ENCODE peak calls at places on chromosomes 13 and 19, in six cellular contexts. I is activated CD4-positive, alpha-beta T cell treated with anti-CD3 and anti-CD28 coated beads for 36 hours; W is NCI-H510A treated with DMSO at 0.1 percent for 48 hours; A is fibroblast of mammary gland; G is GM13977; L is iPS-NIHi11. U is an unnamed sample.

GRCh38 chr13:33311040-33311439 is 25.5 kb upstream of the STARD13 start:
- DNase-seq in W (no peak), I (no peak), G (no peak), A (no peak), L (no peak), U (no peak)

GRCh38 chr13:37616131-37616530 is 17.6 kb upstream of the POSTN start:
- DNase-seq in G (no peak), W (no peak), I (no peak), A (no peak), L (no peak), U (no peak)

GRCh38 chr13:76016799-76017198 is 380.7 kb downstream of the LMO7 start:
- DNase-seq in A (peak; percentile 53), G (peak; percentile 18), I (peak; percentile 42), L (peak; percentile 47), W (no peak), U (peak; percentile 58)

GRCh38 chr13:84677836-84678235 is 795.6 kb upstream of the SLITRK1 start:
- DNase-seq in A (no peak), W (no peak), G (no peak), I (no peak), L (no peak), U (no peak)

GRCh38 chr19:6744381-6745288 is 5.2 kb downstream of the TRIP10 start:
- DNase-seq in G (no peak), I (no peak), A (peak; percentile 85), W (no peak), L (peak; percentile 51), U (no peak)

GRCh38 chr13:52851153-52851962 is 2.9 kb upstream of the PCDH8 start:
- DNase-seq in I (peak; percentile 47), L (peak; percentile 59), G (peak; percentile 86), A (no peak), W (peak; percentile 62), U (peak; percentile 75)

GRCh38 chr13:41707192-41707858 is 250.0 kb downstream of the RGCC start:
- DNase-seq in L (no peak), G (no peak), A (peak; percentile 43), W (no peak), I (no peak), U (no peak)

GRCh38 chr19:52270266-52270885 is 989 bp downstream of the ZNF766 start:
- DNase-seq in A (peak; percentile 28), I (peak; percentile 24), G (peak; percentile 32), L (peak; percentile 35), W (no peak), U (no peak)

GRCh38 chr13:38755792-38756191 is 68.9 kb downstream of the FREM2 start:
- DNase-seq in A (no peak), W (no peak), G (no peak), I (no peak), L (no peak), U (no peak)

GRCh38 chr19:49117677-49118564 is 1.0 kb downstream of the C19orf73 start:
- DNase-seq in G (no peak), A (no peak), I (no peak), W (no peak), L (no peak), U (no peak)

GRCh38 chr19:2097330-2098327 is 914 bp downstream of the IZUMO4 start:
- DNase-seq in G (peak; percentile 80), W (no peak), L (no peak), I (peak; percentile 83), A (no peak), U (no peak)

GRCh38 chr13:80337706-80338105 is 3.2 kb downstream of the SPRY2 start:
- DNase-seq in L (no peak), G (no peak), A (peak; percentile 52), I (no peak), W (no peak), U (no peak)

GRCh38 chr19:40091205-40092129 is 724 bp upstream of the ZNF780A start:
- DNase-seq in I (no peak), G (no peak), L (no peak), W (no peak), A (no peak), U (no peak)

GRCh38 chr19:13050274-13050673 is 52.4 kb downstream of the LYL1 start:
- DNase-seq in A (no peak), W (no peak), G (no peak), I (no peak), L (no peak), U (no peak)

GRCh38 chr13:98313938-98314292 is 136.8 kb upstream of the RNF113B start:
- DNase-seq in W (no peak), A (no peak), L (no peak), I (no peak), G (no peak), U (no peak)